ENCODE peak calls at places on chromosomes 4 and X, in ten cellular contexts. One of them, this sample, is unnamed.
A peak's percentile ranks its signal among the peaks of the same experiment; 100 is the strongest.

GRCh38 chr4:114598191-114599121 is at the start of gene UGT8:
- DNase-seq in GM23248: peak; percentile 44
- DNase-seq in pancreas: peak; percentile 83
- DNase-seq in tibial artery: no peak
- DNase-seq in ovary: no peak
- DNase-seq in CD8-positive, alpha-beta memory T cell: no peak
- DNase-seq in A549: no peak
- DNase-seq in cardiac muscle cell: peak; percentile 22
- DNase-seq in right cardiac atrium: peak; percentile 70
- DNase-seq in fibroblast of lung: peak; percentile 24
- DNase-seq in this sample: no peak

GRCh38 chr4:176340871-176341685 is 21.3 kb downstream of the SPCS3 start:
- DNase-seq in right cardiac atrium: no peak
- DNase-seq in GM23248: peak; percentile 72
- DNase-seq in fibroblast of lung: peak; percentile 33
- DNase-seq in CD8-positive, alpha-beta memory T cell: no peak
- DNase-seq in cardiac muscle cell: peak; percentile 75
- DNase-seq in pancreas: no peak
- DNase-seq in A549: no peak
- DNase-seq in tibial artery: no peak
- DNase-seq in ovary: no peak
- DNase-seq in this sample: no peak

GRCh38 chr4:4415806-4416805 is 29.2 kb downstream of the NSG1 start:
- DNase-seq in cardiac muscle cell: no peak
- DNase-seq in pancreas: no peak
- DNase-seq in ovary: no peak
- DNase-seq in CD8-positive, alpha-beta memory T cell: no peak
- DNase-seq in A549: no peak
- DNase-seq in right cardiac atrium: no peak
- DNase-seq in fibroblast of lung: no peak
- DNase-seq in tibial artery: no peak
- DNase-seq in GM23248: no peak
- DNase-seq in this sample: no peak

GRCh38 chr4:28788929-28789490 is 1928.4 kb downstream of the STIM2 start:
- DNase-seq in ovary: no peak
- DNase-seq in pancreas: no peak
- DNase-seq in GM23248: peak; percentile 3
- DNase-seq in CD8-positive, alpha-beta memory T cell: no peak
- DNase-seq in right cardiac atrium: no peak
- DNase-seq in fibroblast of lung: no peak
- DNase-seq in tibial artery: no peak
- DNase-seq in A549: no peak
- DNase-seq in cardiac muscle cell: no peak
- DNase-seq in this sample: no peak

GRCh38 chrX:95875661-95876060 is 809.0 kb upstream of the DIAPH2 start:
- DNase-seq in ovary: no peak
- DNase-seq in CD8-positive, alpha-beta memory T cell: no peak
- DNase-seq in pancreas: no peak
- DNase-seq in A549: no peak
- DNase-seq in fibroblast of lung: no peak
- DNase-seq in cardiac muscle cell: no peak
- DNase-seq in GM23248: no peak
- DNase-seq in right cardiac atrium: no peak
- DNase-seq in tibial artery: no peak
- DNase-seq in this sample: no peak

GRCh38 chrX:51281758-51282318 is 50.8 kb upstream of the NUDT10 start:
- DNase-seq in pancreas: no peak
- DNase-seq in fibroblast of lung: no peak
- DNase-seq in tibial artery: no peak
- DNase-seq in GM23248: no peak
- DNase-seq in cardiac muscle cell: no peak
- DNase-seq in CD8-positive, alpha-beta memory T cell: no peak
- DNase-seq in A549: no peak
- DNase-seq in right cardiac atrium: no peak
- DNase-seq in ovary: no peak
- DNase-seq in this sample: no peak

GRCh38 chr4:108117473-108118182 is 51.1 kb downstream of the LEF1 start:
- DNase-seq in pancreas: no peak
- DNase-seq in GM23248: no peak
- DNase-seq in CD8-positive, alpha-beta memory T cell: no peak
- DNase-seq in cardiac muscle cell: peak; percentile 5
- DNase-seq in right cardiac atrium: no peak
- DNase-seq in A549: no peak
- DNase-seq in tibial artery: no peak
- DNase-seq in fibroblast of lung: peak; percentile 12
- DNase-seq in ovary: no peak
- DNase-seq in this sample: no peak

GRCh38 chr4:156971623-156972369 is at the start of gene PDGFC:
- DNase-seq in ovary: peak; percentile 88
- DNase-seq in right cardiac atrium: peak; percentile 87
- DNase-seq in pancreas: peak; percentile 88
- DNase-seq in cardiac muscle cell: peak; percentile 79
- DNase-seq in fibroblast of lung: peak; percentile 84
- DNase-seq in A549: peak; percentile 55
- DNase-seq in GM23248: peak; percentile 79
- DNase-seq in tibial artery: peak; percentile 77
- DNase-seq in CD8-positive, alpha-beta memory T cell: no peak
- DNase-seq in this sample: no peak

GRCh38 chr4:81854406-81854805 is 382.7 kb upstream of the RASGEF1B start:
- DNase-seq in CD8-positive, alpha-beta memory T cell: no peak
- DNase-seq in A549: no peak
- DNase-seq in cardiac muscle cell: no peak
- DNase-seq in tibial artery: no peak
- DNase-seq in right cardiac atrium: no peak
- DNase-seq in GM23248: no peak
- DNase-seq in ovary: no peak
- DNase-seq in pancreas: no peak
- DNase-seq in fibroblast of lung: no peak
- DNase-seq in this sample: no peak

GRCh38 chr4:89878611-89879010 is 16.0 kb upstream of the MMRN1 start:
- DNase-seq in pancreas: no peak
- DNase-seq in ovary: no peak
- DNase-seq in right cardiac atrium: no peak
- DNase-seq in cardiac muscle cell: peak; percentile 18
- DNase-seq in A549: no peak
- DNase-seq in GM23248: peak; percentile 3
- DNase-seq in CD8-positive, alpha-beta memory T cell: no peak
- DNase-seq in fibroblast of lung: no peak
- DNase-seq in tibial artery: no peak
- DNase-seq in this sample: no peak

GRCh38 chr4:35364321-35364870 is 879.9 kb downstream of the ARAP2 start:
- DNase-seq in CD8-positive, alpha-beta memory T cell: no peak
- DNase-seq in pancreas: no peak
- DNase-seq in tibial artery: no peak
- DNase-seq in A549: no peak
- DNase-seq in ovary: no peak
- DNase-seq in right cardiac atrium: no peak
- DNase-seq in cardiac muscle cell: no peak
- DNase-seq in GM23248: no peak
- DNase-seq in fibroblast of lung: no peak
- DNase-seq in this sample: no peak

DNA sequence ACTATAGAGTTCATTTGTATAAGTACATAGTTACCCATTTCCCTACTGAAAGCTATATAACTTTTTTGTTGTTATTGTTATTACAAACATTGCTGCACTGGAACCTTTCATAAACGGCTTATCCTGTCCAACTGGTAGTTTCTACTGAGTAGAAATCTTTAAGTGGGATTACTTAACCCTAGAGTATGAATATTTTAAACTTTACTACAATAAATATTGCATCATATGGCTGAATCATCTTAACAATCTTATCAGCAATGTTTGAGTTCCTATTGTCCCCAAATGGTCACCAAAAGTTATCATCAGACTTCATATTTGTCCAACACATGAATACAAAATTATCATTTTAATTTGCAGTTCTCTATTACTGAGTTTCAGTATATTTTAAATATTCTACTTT is 40.5 kb downstream of the LCORL start:
- DNase-seq in fibroblast of lung: no peak
- DNase-seq in cardiac muscle cell: peak; percentile 7
- DNase-seq in CD8-positive, alpha-beta memory T cell: no peak
- DNase-seq in GM23248: peak; percentile 3
- DNase-seq in right cardiac atrium: no peak
- DNase-seq in A549: no peak
- DNase-seq in tibial artery: no peak
- DNase-seq in ovary: no peak
- DNase-seq in pancreas: no peak
- DNase-seq in this sample: no peak
- H3K9me3 ChIP-seq in fibroblast of lung: no peaks in the 10 kb centered on the region
- H3K9me3 ChIP-seq in cardiac muscle cell: no peaks in the 10 kb centered on the region
- H3K9me3 ChIP-seq in CD8-positive, alpha-beta memory T cell: peaks cover 8% of the 10 kb centered on the region
- H3K9me3 ChIP-seq in GM23248: no peaks in the 10 kb centered on the region
- H3K9me3 ChIP-seq in right cardiac atrium: no peaks in the 10 kb centered on the region
- H3K9me3 ChIP-seq in A549: peaks cover 14% of the 10 kb centered on the region
- H3K9me3 ChIP-seq in tibial artery: peaks cover 28% of the 10 kb centered on the region
- H3K9me3 ChIP-seq in ovary: no peaks in the 10 kb centered on the region
- H3K9me3 ChIP-seq in pancreas: no peaks in the 10 kb centered on the region
- H3K9me3 ChIP-seq in this sample: peaks cover 4% of the 10 kb centered on the region

DNA sequence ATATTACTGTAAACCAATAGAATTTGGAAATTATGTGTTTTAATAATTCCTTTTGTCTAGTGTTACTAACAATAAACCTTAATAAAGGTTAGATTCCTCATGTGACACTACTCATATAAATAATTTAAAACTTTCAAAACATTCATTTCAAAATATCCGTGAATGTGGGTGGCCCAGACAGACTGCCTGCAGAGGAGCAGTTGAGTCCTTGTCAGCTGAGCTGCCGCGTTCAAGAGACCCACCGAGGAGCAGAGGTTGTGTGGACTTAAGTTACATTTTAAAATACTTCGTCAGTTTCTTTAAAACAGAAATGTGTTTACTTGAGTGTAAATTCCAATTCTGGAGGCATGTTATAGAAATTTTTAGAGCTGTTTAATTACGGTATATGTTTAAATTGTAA is 64.2 kb upstream of the HGFAC start:
- DNase-seq in fibroblast of lung: no peak
- DNase-seq in GM23248: no peak
- DNase-seq in pancreas: no peak
- DNase-seq in tibial artery: no peak
- DNase-seq in CD8-positive, alpha-beta memory T cell: no peak
- DNase-seq in cardiac muscle cell: no peak
- DNase-seq in A549: no peak
- DNase-seq in right cardiac atrium: no peak
- DNase-seq in ovary: no peak
- DNase-seq in this sample: no peak
- H3K9me3 ChIP-seq in fibroblast of lung: no peaks in the 10 kb centered on the region
- H3K9me3 ChIP-seq in GM23248: no peaks in the 10 kb centered on the region
- H3K9me3 ChIP-seq in pancreas: no peaks in the 10 kb centered on the region
- H3K9me3 ChIP-seq in tibial artery: no peaks in the 10 kb centered on the region
- H3K9me3 ChIP-seq in CD8-positive, alpha-beta memory T cell: peaks cover 9% of the 10 kb centered on the region
- H3K9me3 ChIP-seq in cardiac muscle cell: no peaks in the 10 kb centered on the region
- H3K9me3 ChIP-seq in A549: peaks cover 10% of the 10 kb centered on the region
- H3K9me3 ChIP-seq in right cardiac atrium: no peaks in the 10 kb centered on the region
- H3K9me3 ChIP-seq in ovary: no peaks in the 10 kb centered on the region
- H3K9me3 ChIP-seq in this sample: no peaks in the 10 kb centered on the region

DNA sequence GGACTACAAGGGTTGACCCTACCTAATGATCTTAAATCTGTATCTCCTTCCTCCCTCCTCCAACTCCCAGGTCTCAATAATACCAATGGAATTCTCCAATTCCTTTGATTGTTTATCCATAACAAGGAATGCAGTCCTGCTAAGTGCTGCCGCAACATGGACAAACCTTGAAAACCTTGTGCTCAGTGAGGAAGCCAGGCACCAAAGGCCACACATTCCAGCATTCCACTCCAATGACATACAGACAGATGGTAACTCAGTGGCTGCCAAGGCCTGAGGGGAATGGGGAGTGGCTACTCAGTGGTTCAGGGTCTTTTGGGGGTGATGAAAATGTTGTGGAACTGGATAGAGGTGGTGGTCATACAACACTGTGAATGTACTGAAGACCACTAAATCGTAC is 10.4 kb downstream of the HAUS7 start:
- DNase-seq in right cardiac atrium: no peak
- DNase-seq in GM23248: peak; percentile 58
- DNase-seq in A549: no peak
- DNase-seq in tibial artery: no peak
- DNase-seq in cardiac muscle cell: peak; percentile 35
- DNase-seq in ovary: no peak
- DNase-seq in pancreas: no peak
- DNase-seq in CD8-positive, alpha-beta memory T cell: no peak
- DNase-seq in fibroblast of lung: peak; percentile 86
- DNase-seq in this sample: no peak
- H3K9me3 ChIP-seq in right cardiac atrium: no peaks in the 10 kb centered on the region
- H3K9me3 ChIP-seq in GM23248: no peaks in the 10 kb centered on the region
- H3K9me3 ChIP-seq in A549: no peaks in the 10 kb centered on the region
- H3K9me3 ChIP-seq in tibial artery: no peaks in the 10 kb centered on the region
- H3K9me3 ChIP-seq in cardiac muscle cell: no peaks in the 10 kb centered on the region
- H3K9me3 ChIP-seq in ovary: no peaks in the 10 kb centered on the region
- H3K9me3 ChIP-seq in pancreas: no peaks in the 10 kb centered on the region
- H3K9me3 ChIP-seq in CD8-positive, alpha-beta memory T cell: no peaks in the 10 kb centered on the region
- H3K9me3 ChIP-seq in fibroblast of lung: no peaks in the 10 kb centered on the region
- H3K9me3 ChIP-seq in this sample: no peaks in the 10 kb centered on the region

DNA sequence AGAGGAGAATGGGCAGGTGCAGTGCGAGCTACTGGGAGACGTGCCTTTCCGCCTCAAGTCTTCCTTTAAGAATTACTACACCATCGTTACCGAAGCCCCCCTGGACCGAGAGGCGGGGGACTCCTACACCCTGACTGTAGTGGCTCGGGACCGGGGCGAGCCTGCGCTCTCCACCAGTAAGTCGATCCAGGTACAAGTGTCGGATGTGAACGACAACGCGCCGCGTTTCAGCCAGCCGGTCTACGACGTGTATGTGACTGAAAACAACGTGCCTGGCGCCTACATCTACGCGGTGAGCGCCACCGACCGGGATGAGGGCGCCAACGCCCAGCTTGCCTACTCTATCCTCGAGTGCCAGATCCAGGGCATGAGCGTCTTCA is 2.2 kb downstream of the PCDH10 start:
- DNase-seq in fibroblast of lung: peak; percentile 47
- DNase-seq in CD8-positive, alpha-beta memory T cell: no peak
- DNase-seq in pancreas: no peak
- DNase-seq in ovary: peak; percentile 25
- DNase-seq in right cardiac atrium: peak; percentile 43
- DNase-seq in tibial artery: no peak
- DNase-seq in A549: no peak
- DNase-seq in GM23248: peak; percentile 1
- DNase-seq in cardiac muscle cell: peak; percentile 7
- DNase-seq in this sample: no peak
- H3K9me3 ChIP-seq in fibroblast of lung: no peaks in the 10 kb centered on the region
- H3K9me3 ChIP-seq in CD8-positive, alpha-beta memory T cell: peaks cover 4% of the 10 kb centered on the region
- H3K9me3 ChIP-seq in pancreas: no peaks in the 10 kb centered on the region
- H3K9me3 ChIP-seq in ovary: no peaks in the 10 kb centered on the region
- H3K9me3 ChIP-seq in right cardiac atrium: no peaks in the 10 kb centered on the region
- H3K9me3 ChIP-seq in tibial artery: no peaks in the 10 kb centered on the region
- H3K9me3 ChIP-seq in A549: no peaks in the 10 kb centered on the region
- H3K9me3 ChIP-seq in GM23248: no peaks in the 10 kb centered on the region
- H3K9me3 ChIP-seq in cardiac muscle cell: no peaks in the 10 kb centered on the region
- H3K9me3 ChIP-seq in this sample: no peaks in the 10 kb centered on the region

GRCh38 chrX:143094501-143095110 is 68.9 kb downstream of the SPANXN4 start:
- DNase-seq in A549: no peak
- DNase-seq in CD8-positive, alpha-beta memory T cell: no peak
- DNase-seq in ovary: no peak
- DNase-seq in GM23248: no peak
- DNase-seq in pancreas: no peak
- DNase-seq in fibroblast of lung: no peak
- DNase-seq in right cardiac atrium: no peak
- DNase-seq in cardiac muscle cell: peak; percentile 10
- DNase-seq in tibial artery: no peak
- DNase-seq in this sample: no peak
- H3K9me3 ChIP-seq in A549: no peaks in the 10 kb centered on the region
- H3K9me3 ChIP-seq in CD8-positive, alpha-beta memory T cell: no peaks in the 10 kb centered on the region
- H3K9me3 ChIP-seq in ovary: no peaks in the 10 kb centered on the region
- H3K9me3 ChIP-seq in GM23248: no peaks in the 10 kb centered on the region
- H3K9me3 ChIP-seq in pancreas: no peaks in the 10 kb centered on the region
- H3K9me3 ChIP-seq in fibroblast of lung: no peaks in the 10 kb centered on the region
- H3K9me3 ChIP-seq in right cardiac atrium: no peaks in the 10 kb centered on the region
- H3K9me3 ChIP-seq in cardiac muscle cell: no peaks in the 10 kb centered on the region
- H3K9me3 ChIP-seq in tibial artery: no peaks in the 10 kb centered on the region
- H3K9me3 ChIP-seq in this sample: no peaks in the 10 kb centered on the region

This sample was measured in T-helper 17 cell.